ENCODE peak calls at places on chromosomes 4 and X, in four cellular contexts. One of them, this sample, is unnamed.
A peak's percentile ranks its signal among the peaks of the same experiment; 100 is the strongest.

GRCh38 chrX:1392376-1393130 is 640 bp upstream of the SLC25A6 start:
- DNase-seq in sigmoid colon: peak; percentile 91
- DNase-seq in esophagus muscularis mucosa: no peak
- DNase-seq in IMR-90: peak; percentile 52
- DNase-seq in this sample: no peak

GRCh38 chr4:54586343-54586953 is 71.3 kb upstream of the KIT start:
- DNase-seq in sigmoid colon: no peak
- DNase-seq in esophagus muscularis mucosa: no peak
- DNase-seq in IMR-90: peak; percentile 70
- DNase-seq in this sample: no peak

GRCh38 chrX:38561126-38561868 is at the start of gene TSPAN7:
- DNase-seq in sigmoid colon: peak; percentile 87
- DNase-seq in esophagus muscularis mucosa: no peak
- DNase-seq in IMR-90: peak; percentile 40
- DNase-seq in this sample: peak; percentile 90

GRCh38 chr4:158111241-158111640 is 61.6 kb downstream of the GASK1B start:
- DNase-seq in sigmoid colon: no peak
- DNase-seq in esophagus muscularis mucosa: no peak
- DNase-seq in IMR-90: peak; percentile 48
- DNase-seq in this sample: no peak

GRCh38 chrX:12447448-12448154 is 309.3 kb downstream of the FRMPD4 start:
- DNase-seq in sigmoid colon: peak; percentile 65
- DNase-seq in esophagus muscularis mucosa: no peak
- DNase-seq in IMR-90: peak; percentile 95
- DNase-seq in this sample: no peak

GRCh38 chr4:23717528-23718248 is 172.2 kb downstream of the PPARGC1A start:
- DNase-seq in sigmoid colon: no peak
- DNase-seq in esophagus muscularis mucosa: no peak
- DNase-seq in IMR-90: peak; percentile 31
- DNase-seq in this sample: no peak

GRCh38 chr4:1239141-1239948 is 9.6 kb downstream of the CTBP1 start:
- DNase-seq in sigmoid colon: peak; percentile 54
- DNase-seq in esophagus muscularis mucosa: no peak
- DNase-seq in IMR-90: no peak
- DNase-seq in this sample: peak; percentile 59

GRCh38 chr4:48602763-48603162 is 112.7 kb downstream of the ZAR1 start:
- DNase-seq in sigmoid colon: no peak
- DNase-seq in esophagus muscularis mucosa: no peak
- DNase-seq in IMR-90: peak; percentile 25
- DNase-seq in this sample: no peak

GRCh38 chrX:53704294-53704693 is 17.8 kb upstream of the HUWE1 start:
- DNase-seq in sigmoid colon: no peak
- DNase-seq in esophagus muscularis mucosa: no peak
- DNase-seq in IMR-90: no peak
- DNase-seq in this sample: no peak

GRCh38 chr4:110914791-110915190 is 291.9 kb upstream of the PITX2 start:
- DNase-seq in sigmoid colon: no peak
- DNase-seq in esophagus muscularis mucosa: no peak
- DNase-seq in IMR-90: no peak
- DNase-seq in this sample: no peak

GRCh38 chr4:176193898-176194297 is 1.5 kb downstream of the SPATA4 start:
- DNase-seq in sigmoid colon: no peak
- DNase-seq in esophagus muscularis mucosa: no peak
- DNase-seq in IMR-90: peak; percentile 94
- DNase-seq in this sample: no peak
- H3K4me3 ChIP-seq in sigmoid colon: no peak overlapping the region
- H3K4me3 ChIP-seq in esophagus muscularis mucosa: no peak overlapping the region
- H3K4me3 ChIP-seq in IMR-90: no peak overlapping the region
- H3K4me3 ChIP-seq in this sample: no peak overlapping the region

GRCh38 chr4:85673540-85673939 is 198.6 kb downstream of the ARHGAP24 start:
- DNase-seq in sigmoid colon: no peak
- DNase-seq in esophagus muscularis mucosa: no peak
- DNase-seq in IMR-90: no peak
- DNase-seq in this sample: no peak

GRCh38 chr4:85672116-85672515 is 197.2 kb downstream of the ARHGAP24 start:
- DNase-seq in sigmoid colon: no peak
- DNase-seq in esophagus muscularis mucosa: no peak
- DNase-seq in IMR-90: no peak
- DNase-seq in this sample: no peak

GRCh38 chr4:85672959-85673358 is 198.0 kb downstream of the ARHGAP24 start:
- DNase-seq in sigmoid colon: no peak
- DNase-seq in esophagus muscularis mucosa: no peak
- DNase-seq in IMR-90: no peak
- DNase-seq in this sample: no peak

GRCh38 chr4:85669992-85670548 is 195.1 kb downstream of the ARHGAP24 start:
- DNase-seq in sigmoid colon: no peak
- DNase-seq in esophagus muscularis mucosa: no peak
- DNase-seq in IMR-90: no peak
- DNase-seq in this sample: no peak

DNA sequence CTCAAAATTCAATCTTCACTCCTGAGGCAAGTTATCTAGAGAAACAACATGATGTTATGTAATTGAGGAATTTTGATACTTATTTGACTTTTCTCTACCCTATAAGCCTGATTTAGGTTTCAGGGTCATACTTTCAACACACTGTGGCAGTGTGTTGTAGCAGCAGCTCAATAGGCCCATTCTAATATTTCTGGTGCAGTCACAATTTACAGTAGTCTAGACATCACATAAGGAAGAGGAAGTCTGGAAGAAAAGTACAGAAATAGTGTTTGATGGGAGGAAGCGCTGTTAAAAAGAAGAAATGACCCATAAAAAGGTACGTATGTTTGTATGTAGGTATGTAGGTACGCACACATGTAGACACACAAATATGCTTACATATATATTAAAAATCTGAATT is 194.3 kb downstream of the ARHGAP24 start:
- DNase-seq in sigmoid colon: no peak
- DNase-seq in esophagus muscularis mucosa: no peak
- DNase-seq in IMR-90: no peak
- DNase-seq in this sample: no peak
- H3K27ac ChIP-seq in sigmoid colon: no peak overlapping the region
- H3K27ac ChIP-seq in esophagus muscularis mucosa: no peak overlapping the region
- H3K27ac ChIP-seq in IMR-90: no peak overlapping the region
- H3K27ac ChIP-seq in this sample: no peak overlapping the region

GRCh38 chrX:49174723-49175122 is 3.0 kb downstream of the PLP2 start:
- DNase-seq in sigmoid colon: no peak
- DNase-seq in esophagus muscularis mucosa: no peak
- DNase-seq in IMR-90: no peak
- DNase-seq in this sample: no peak
- TF ChIP-seq POLR2A in sigmoid colon: no peak
- TF ChIP-seq POLR2A in esophagus muscularis mucosa: no peak
- TF ChIP-seq POLR2A in IMR-90: no peak
- TF ChIP-seq POLR2A in this sample: no peak

DNA sequence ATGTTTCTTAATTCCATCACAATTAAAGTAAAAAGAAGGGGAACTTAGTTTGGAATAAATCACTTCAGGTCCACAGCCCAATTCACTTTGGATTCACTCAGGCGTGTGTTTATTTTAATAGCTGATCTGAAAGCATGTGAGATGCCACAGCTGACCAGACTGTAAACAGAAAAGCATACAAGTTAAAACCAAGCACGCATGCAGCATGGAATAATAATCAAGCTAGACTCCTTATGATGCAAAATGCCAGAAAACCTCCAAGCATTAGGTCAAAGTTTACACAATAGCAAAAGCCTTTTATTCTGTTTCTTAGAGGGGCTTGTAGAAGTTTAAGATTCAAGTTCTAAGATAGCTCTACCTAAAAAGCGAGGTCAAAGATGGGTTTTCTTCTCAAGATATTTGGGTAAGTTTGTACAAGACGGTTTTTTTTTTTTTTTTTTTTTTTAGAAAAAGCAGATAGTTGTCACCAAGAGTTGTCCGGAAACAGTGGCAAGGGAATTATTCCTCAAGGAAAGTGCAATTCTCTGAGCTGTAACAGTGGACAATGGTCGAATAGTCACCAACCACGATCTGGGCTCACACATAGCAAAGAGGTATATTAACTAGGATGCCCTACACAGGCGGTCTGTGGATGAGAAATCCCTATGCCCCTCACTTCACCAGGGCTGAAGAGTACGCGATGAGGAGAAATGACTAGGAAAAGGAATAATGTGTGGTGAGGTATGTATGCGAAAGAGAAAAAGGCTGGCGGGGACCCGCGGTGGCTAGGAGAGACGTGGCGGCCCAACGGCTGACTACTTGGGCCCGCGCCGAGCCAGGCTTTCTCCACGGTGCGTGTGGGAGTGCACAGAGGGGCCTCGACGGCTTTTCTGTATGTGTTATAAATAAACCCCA is 680 bp upstream of the PRRG1 start:
- DNase-seq in sigmoid colon: no peak
- DNase-seq in esophagus muscularis mucosa: no peak
- DNase-seq in IMR-90: peak; percentile 84
- DNase-seq in this sample: peak; percentile 71
- H3K4me3 ChIP-seq in sigmoid colon: peak overlapping the region; percentile 60
- H3K4me3 ChIP-seq in esophagus muscularis mucosa: peak overlapping the region; percentile 66
- H3K4me3 ChIP-seq in IMR-90: peak overlapping the region; percentile 38
- H3K4me3 ChIP-seq in this sample: no peak overlapping the region